ENCODE peak calls at places on chromosome 5, in four cellular contexts. U is HepG2, H is K562, O is GM12878. M is an unnamed sample.

GRCh38 chr5:122751293-122751753 is 23.6 kb upstream of the SNX2 start:
- DNase-seq in U (no peak), H (no peak), O (no peak), M (peak; percentile 28)

GRCh38 chr5:175861337-175862130 is 9.8 kb upstream of the CPLX2 start:
- DNase-seq in U (peak; percentile 100), H (no peak), O (no peak), M (no peak)

GRCh38 chr5:8685704-8686103 is 816.8 kb downstream of the MTRR start:
- DNase-seq in U (no peak), H (no peak), O (no peak), M (peak; percentile 13)

GRCh38 chr5:8908055-8908683 is 637.7 kb downstream of the SEMA5A start:
- DNase-seq in U (no peak), H (peak; percentile 64), O (no peak), M (peak; percentile 78)

GRCh38 chr5:39578887-39579497 is 154.2 kb upstream of the DAB2 start:
- DNase-seq in U (no peak), H (no peak), O (no peak), M (no peak)

GRCh38 chr5:95727764-95728191 is 3.4 kb upstream of the RHOBTB3 start:
- DNase-seq in U (peak; percentile 18), H (no peak), O (peak; percentile 71), M (no peak)

GRCh38 chr5:113109344-113109743 is 132.7 kb downstream of the DCP2 start:
- DNase-seq in U (no peak), H (no peak), O (no peak), M (no peak)

GRCh38 chr5:11547730-11548129 is 356.5 kb downstream of the CTNND2 start:
- DNase-seq in U (no peak), H (no peak), O (no peak), M (no peak)

GRCh38 chr5:76111510-76112174 is 28.5 kb downstream of the SV2C start:
- DNase-seq in U (no peak), H (no peak), O (no peak), M (no peak)

GRCh38 chr5:112687306-112687705 is 50.4 kb upstream of the APC start:
- DNase-seq in U (no peak), H (no peak), O (no peak), M (no peak)

GRCh38 chr5:40227366-40227765 is 452.3 kb upstream of the PTGER4 start:
- DNase-seq in U (no peak), H (no peak), O (no peak), M (no peak)

DNA sequence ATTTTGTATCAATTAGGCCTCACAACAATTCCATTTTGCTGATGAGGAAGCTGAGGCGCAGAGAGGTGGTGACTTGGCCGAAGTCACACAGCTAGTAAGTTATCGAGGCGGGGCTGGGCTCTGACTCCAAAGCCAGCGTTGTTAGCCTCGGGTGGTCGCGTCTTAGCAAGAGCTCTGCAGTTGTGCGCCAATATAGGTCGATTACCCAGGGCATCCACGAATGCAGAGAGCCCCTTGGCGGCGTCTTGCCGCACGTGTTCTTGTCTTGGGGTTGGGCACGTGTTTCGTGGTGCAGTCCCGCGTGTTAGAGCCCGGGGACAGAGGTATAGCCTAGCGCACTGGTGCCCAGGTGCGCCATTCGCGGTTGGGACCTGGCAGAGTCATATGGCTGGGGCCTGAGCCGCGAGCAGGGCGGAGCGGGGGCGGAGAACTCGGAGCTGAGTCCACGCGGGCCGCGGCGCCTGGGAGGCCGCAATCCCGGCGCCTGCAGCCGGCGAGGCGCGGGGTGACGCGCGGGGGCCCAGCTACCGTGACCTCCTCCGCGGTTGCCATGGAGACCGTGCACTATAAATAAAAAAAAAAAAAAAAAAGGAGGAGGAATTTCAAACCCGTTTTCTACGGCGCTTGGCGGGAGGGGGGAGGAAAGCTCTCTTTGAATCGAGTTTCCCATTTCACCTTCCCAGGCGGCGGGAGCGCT is 62.4 kb downstream of the CXXC5 start:
- DNase-seq in U (peak; percentile 73), H (peak; percentile 86), O (no peak), M (peak; percentile 70)
- TF ChIP-seq CBFB in U (no peak), H (peak; percentile 73), O (no peak), M (no peak)

GRCh38 chr5:171835066-171835465 is 49.4 kb downstream of the SMIM23 start:
- DNase-seq in U (no peak), H (no peak), O (no peak), M (no peak)
- TF ChIP-seq CBFB in U (no peak), H (no peak), O (no peak), M (no peak)

DNA sequence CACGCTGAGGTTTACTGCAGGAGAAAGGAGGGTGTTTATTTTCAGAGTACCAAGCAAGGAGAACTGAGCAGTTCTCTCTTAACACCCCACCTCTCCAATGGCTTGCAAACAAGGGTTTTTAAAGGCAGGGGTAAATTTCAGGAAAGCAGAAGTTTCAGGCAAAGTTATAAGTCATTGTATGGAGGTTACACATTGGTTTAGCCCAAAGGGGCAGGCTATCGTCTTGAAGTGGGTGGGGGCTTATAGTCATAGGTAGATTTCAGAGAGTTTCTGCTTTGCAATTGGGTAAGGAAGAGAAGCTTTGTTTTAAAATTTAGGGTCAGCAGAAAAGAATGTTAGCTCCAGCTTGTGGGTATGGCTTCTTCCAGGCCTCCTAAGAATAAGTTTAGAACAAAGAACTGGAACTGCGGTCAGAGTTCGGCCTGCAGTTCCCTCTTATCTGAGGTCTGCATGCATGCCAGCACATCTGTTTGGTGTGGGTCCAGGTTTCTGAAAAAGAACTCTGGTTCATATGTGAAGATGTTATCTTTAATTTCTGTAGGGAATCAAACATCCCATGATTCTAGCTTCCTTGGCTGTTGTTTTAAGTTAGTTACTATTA is 96.0 kb downstream of the CYFIP2 start:
- DNase-seq in U (no peak), H (peak; percentile 31), O (no peak), M (no peak)
- TF ChIP-seq CBFB in U (no peak), H (no peak), O (no peak), M (no peak)

GRCh38 chr5:87233122-87233521 is 34.6 kb upstream of the RASA1 start:
- DNase-seq in U (no peak), H (no peak), O (no peak), M (no peak)
- TF ChIP-seq CBFB in U (no peak), H (no peak), O (no peak), M (no peak)

DNA sequence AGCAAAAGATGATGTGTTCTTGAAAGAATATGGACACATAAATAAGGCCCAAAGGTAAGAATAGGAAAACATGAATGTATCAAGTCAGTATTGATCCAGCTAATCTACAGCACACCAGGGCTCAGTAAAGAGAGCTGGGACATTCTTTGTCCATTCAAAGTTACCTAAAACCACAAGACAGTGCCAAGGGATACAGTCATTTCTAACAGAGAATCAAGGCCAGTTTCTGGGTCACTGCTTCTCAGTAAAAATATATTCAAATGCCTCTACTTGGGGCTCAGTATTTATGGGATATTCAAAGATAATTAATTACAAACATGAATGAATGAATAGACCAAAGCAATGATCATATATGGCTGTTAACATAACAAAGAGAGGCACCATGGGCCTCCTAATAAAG is 35.0 kb downstream of the MTMR12 start:
- DNase-seq in U (no peak), H (no peak), O (no peak), M (no peak)
- TF ChIP-seq CBFB in U (no peak), H (no peak), O (no peak), M (no peak)

M was measured in WTC11.